ENCODE peak calls at places on chromosomes 7 and 10, in four cellular contexts. I is cerebellum; F is anterior cingulate cortex; K is stimulated activated CD8-positive, alpha-beta memory T cell treated with anti-CD3 and anti-CD28 coated beads, Interleukin-4, amount 100 ng/mL, for 1 hour. Y is an unnamed sample.

GRCh38 chr7:132161976-132162375 is 414.3 kb downstream of the PLXNA4 start:
- DNase-seq in I (no peak), F (no peak), K (no peak), Y (no peak)

GRCh38 chr10:50316169-50316568 is 64.9 kb upstream of the ASAH2 start:
- DNase-seq in I (no peak), F (no peak), K (no peak), Y (no peak)

GRCh38 chr7:2010101-2010500 is 222.6 kb downstream of the MAD1L1 start:
- DNase-seq in I (no peak), F (no peak), K (no peak), Y (no peak)

GRCh38 chr10:6203331-6204062 is 765 bp downstream of the PFKFB3 start:
- DNase-seq in I (peak; percentile 64), F (no peak), K (no peak), Y (peak; percentile 83)

GRCh38 chr7:85191383-85191782 is 4.5 kb upstream of the SEMA3D start:
- DNase-seq in I (no peak), F (no peak), K (no peak), Y (no peak)

GRCh38 chr7:6026917-6027316 is 4.3 kb upstream of the ANKRD61 start:
- DNase-seq in I (no peak), F (no peak), K (no peak), Y (no peak)

GRCh38 chr10:22984066-22984465 is 56.2 kb downstream of the ARMC3 start:
- DNase-seq in I (no peak), F (no peak), K (no peak), Y (no peak)

GRCh38 chr10:17756557-17757208 is 4.7 kb downstream of the TMEM236 start:
- DNase-seq in I (no peak), F (no peak), K (no peak), Y (peak; percentile 25)

GRCh38 chr7:155038335-155038734 is 31.8 kb upstream of the HTR5A start:
- DNase-seq in I (no peak), F (no peak), K (no peak), Y (no peak)

GRCh38 chr7:82194011-82194410 is 249.6 kb downstream of the CACNA2D1 start:
- DNase-seq in I (no peak), F (no peak), K (no peak), Y (no peak)

GRCh38 chr10:94178475-94179251 is 184.1 kb downstream of the NOC3L start:
- DNase-seq in I (no peak), F (no peak), K (no peak), Y (no peak)

GRCh38 chr10:35136263-35136815 is 9.7 kb downstream of the CREM start:
- DNase-seq in I (no peak), F (no peak), K (no peak), Y (no peak)

GRCh38 chr10:127880557-127880956 is 12.2 kb downstream of the CLRN3 start:
- DNase-seq in I (no peak), F (no peak), K (no peak), Y (no peak)

GRCh38 chr7:106139253-106140251 is 27.4 kb upstream of the SYPL1 start:
- DNase-seq in I (no peak), F (peak; percentile 3), K (no peak), Y (no peak)

GRCh38 chr10:54622017-54622416 is 179.0 kb downstream of the PCDH15 start:
- DNase-seq in I (no peak), F (no peak), K (no peak), Y (no peak)

GRCh38 chr7:134044682-134045081 is 82.5 kb upstream of the LRGUK start:
- DNase-seq in I (no peak), F (no peak), K (no peak), Y (no peak)

Y was measured in GM12891.